ENCODE peak calls at places on chromosomes 5 and 9, in four cellular contexts. E, H, I and L are unnamed samples.

GRCh38 chr5:72779520-72779919 is 36.9 kb upstream of the TNPO1 start:
- DNase-seq in I (no peak), E (no peak), H (no peak), L (no peak)

GRCh38 chr9:127539982-127540663 is 72.0 kb upstream of the STXBP1 start:
- DNase-seq in I (no peak), H (no peak), E (no peak), L (no peak)

GRCh38 chr5:170755679-170756456 is 27.7 kb upstream of the GABRP start:
- DNase-seq in I (no peak), E (no peak), H (no peak), L (no peak)

GRCh38 chr9:106868565-106868964 is 5.6 kb downstream of the ZNF462 start:
- DNase-seq in H (no peak), E (no peak), I (no peak), L (no peak)

GRCh38 chr5:149792963-149793362 is 62.9 kb downstream of the PPARGC1B start:
- DNase-seq in I (no peak), H (no peak), E (no peak), L (no peak)

GRCh38 chr9:3337515-3337914 is 188.3 kb downstream of the RFX3 start:
- DNase-seq in H (no peak), I (no peak), E (peak), L (no peak)

GRCh38 chr5:10660135-10660534 is 96.3 kb downstream of the ANKRD33B start:
- DNase-seq in I (no peak), E (no peak), H (no peak), L (no peak)

GRCh38 chr5:92687793-92688467 is 893.1 kb downstream of the NR2F1-AS1 start:
- DNase-seq in I (no peak), E (no peak), H (no peak), L (peak)

GRCh38 chr5:174799146-174799545 is 74.8 kb downstream of the MSX2 start:
- DNase-seq in H (no peak), E (no peak), I (no peak), L (no peak)